ENCODE peak calls at places on chromosomes 7 and 10, in four cellular contexts. A, S, O and L are unnamed samples.

GRCh38 chr10:43166207-43166878 is 28.1 kb downstream of the CSGALNACT2 start:
- DNase-seq in O (no peak), A (no peak), S (no peak), L (peak)

GRCh38 chr7:72925546-72926120 is 738 bp downstream of the POM121 start:
- DNase-seq in A (no peak), S (no peak), O (no peak), L (no peak)

GRCh38 chr10:78513330-78513729 is 479.7 kb downstream of the RPS24 start:
- DNase-seq in A (no peak), S (no peak), O (no peak), L (peak)

GRCh38 chr7:73722785-73723184 is 3.3 kb upstream of the STX1A start:
- DNase-seq in S (no peak), O (no peak), A (no peak), L (no peak)

GRCh38 chr10:99234739-99235468 is 748 bp downstream of the HPSE2 start:
- DNase-seq in A (no peak), O (no peak), S (no peak), L (peak)

GRCh38 chr7:108452707-108453106 is 3.5 kb downstream of the NRCAM start:
- DNase-seq in O (peak), A (peak), S (peak), L (peak)

GRCh38 chr7:57769958-57770357 is 320.0 kb downstream of the ZNF716 start:
- DNase-seq in A (no peak), S (no peak), O (no peak), L (no peak)

GRCh38 chr7:133794490-133794889 is 332.6 kb upstream of the LRGUK start:
- DNase-seq in O (no peak), A (no peak), S (no peak), L (peak)

GRCh38 chr10:116211682-116212081 is 61.3 kb downstream of the GFRA1 start:
- DNase-seq in O (no peak), S (no peak), A (no peak), L (peak)

GRCh38 chr7:28587211-28587610 is 174.9 kb downstream of the CREB5 start:
- DNase-seq in O (no peak), A (no peak), S (no peak), L (peak)
- TF ChIP-seq CEBPB in O (no peak), A (no peak), S (no peak), L (no peak)

DNA sequence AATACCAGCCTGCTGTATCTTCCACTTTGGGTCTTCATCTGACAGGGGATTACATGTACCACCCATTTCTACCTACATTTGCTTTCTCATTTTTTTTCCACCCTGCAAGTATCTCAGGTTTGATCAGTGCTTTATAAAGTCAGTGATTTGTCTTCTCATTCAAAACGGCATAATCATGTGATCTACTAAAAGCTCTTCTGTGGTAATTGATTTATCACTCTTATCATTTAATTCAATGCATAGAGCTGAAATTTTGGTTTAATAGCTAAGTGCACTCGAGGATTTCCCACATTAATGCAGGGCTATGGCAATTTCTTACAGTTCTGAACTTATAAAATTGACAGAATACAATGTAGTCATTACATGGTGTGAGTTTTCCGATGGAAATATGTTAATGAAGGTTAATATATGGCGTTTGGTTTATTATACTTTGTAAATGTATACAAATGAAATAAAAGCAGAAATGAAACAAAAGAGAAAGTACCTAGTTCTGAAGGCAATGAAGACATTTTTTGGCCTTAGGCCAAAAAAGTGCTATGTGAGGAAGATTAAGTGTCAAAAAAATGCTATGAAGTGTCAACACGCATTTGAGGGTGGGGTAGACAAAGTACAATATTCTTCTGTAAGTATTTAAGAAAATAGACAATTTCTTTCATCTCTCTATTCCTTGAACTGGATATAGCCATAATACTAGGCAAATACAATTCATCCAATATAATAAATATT is 457.3 kb downstream of the ETV1 start:
- DNase-seq in A (no peak), S (no peak), O (peak), L (no peak)
- H3K4me3 ChIP-seq in A (no peak), S (no peak), O (no peak), L (no peak)

GRCh38 chr10:97916586-97916985 is 66.9 kb downstream of the GOLGA7B start:
- DNase-seq in O (no peak), A (no peak), S (no peak), L (no peak)
- TF ChIP-seq RAD21 in O (no peak), A (no peak), S (no peak), L (no peak)

GRCh38 chr10:9636206-9636605 is 1381.5 kb upstream of the CELF2 start:
- DNase-seq in A (no peak), S (no peak), O (no peak), L (peak)

GRCh38 chr10:9635691-9636090 is 1382.0 kb upstream of the CELF2 start:
- DNase-seq in S (no peak), A (no peak), O (no peak), L (peak)

DNA sequence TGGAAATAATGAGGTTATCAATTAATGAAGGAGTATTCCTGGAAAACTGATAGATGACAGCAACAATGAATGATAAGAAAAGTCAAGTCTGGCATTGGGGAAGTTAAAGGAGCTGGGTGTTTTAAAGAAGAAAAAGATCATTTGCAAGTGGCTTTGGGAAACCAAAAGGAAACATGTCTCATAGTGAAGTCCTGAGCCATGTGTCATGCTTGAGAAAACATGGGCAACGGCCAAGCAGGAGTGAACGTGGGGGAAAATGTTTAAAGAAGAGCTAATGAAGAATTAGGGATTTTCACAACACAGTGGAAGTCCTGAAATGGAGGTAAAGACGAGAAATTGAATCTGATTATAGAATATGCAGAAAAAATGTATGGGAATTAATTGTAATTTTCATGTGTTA is 1383.2 kb upstream of the CELF2 start:
- DNase-seq in S (no peak), O (no peak), A (no peak), L (peak)
- TF ChIP-seq CEBPB in S (no peak), O (no peak), A (no peak), L (peak)

GRCh38 chr10:5494611-5495010 is 4.8 kb downstream of the CALML5 start:
- DNase-seq in S (no peak), A (no peak), O (no peak), L (no peak)
- H3K4me3 ChIP-seq in S (no peak), A (no peak), O (no peak), L (no peak)

GRCh38 chr7:53521638-53522184 is 486.3 kb downstream of the POM121L12 start:
- DNase-seq in O (no peak), S (no peak), A (no peak), L (no peak)

GRCh38 chr7:53518319-53518718 is 482.9 kb downstream of the POM121L12 start:
- DNase-seq in S (no peak), O (no peak), A (no peak), L (no peak)

GRCh38 chr7:53520841-53521240 is 485.4 kb downstream of the POM121L12 start:
- DNase-seq in O (no peak), A (no peak), S (no peak), L (no peak)
- TF ChIP-seq RAD21 in O (no peak), A (no peak), S (no peak), L (no peak)

DNA sequence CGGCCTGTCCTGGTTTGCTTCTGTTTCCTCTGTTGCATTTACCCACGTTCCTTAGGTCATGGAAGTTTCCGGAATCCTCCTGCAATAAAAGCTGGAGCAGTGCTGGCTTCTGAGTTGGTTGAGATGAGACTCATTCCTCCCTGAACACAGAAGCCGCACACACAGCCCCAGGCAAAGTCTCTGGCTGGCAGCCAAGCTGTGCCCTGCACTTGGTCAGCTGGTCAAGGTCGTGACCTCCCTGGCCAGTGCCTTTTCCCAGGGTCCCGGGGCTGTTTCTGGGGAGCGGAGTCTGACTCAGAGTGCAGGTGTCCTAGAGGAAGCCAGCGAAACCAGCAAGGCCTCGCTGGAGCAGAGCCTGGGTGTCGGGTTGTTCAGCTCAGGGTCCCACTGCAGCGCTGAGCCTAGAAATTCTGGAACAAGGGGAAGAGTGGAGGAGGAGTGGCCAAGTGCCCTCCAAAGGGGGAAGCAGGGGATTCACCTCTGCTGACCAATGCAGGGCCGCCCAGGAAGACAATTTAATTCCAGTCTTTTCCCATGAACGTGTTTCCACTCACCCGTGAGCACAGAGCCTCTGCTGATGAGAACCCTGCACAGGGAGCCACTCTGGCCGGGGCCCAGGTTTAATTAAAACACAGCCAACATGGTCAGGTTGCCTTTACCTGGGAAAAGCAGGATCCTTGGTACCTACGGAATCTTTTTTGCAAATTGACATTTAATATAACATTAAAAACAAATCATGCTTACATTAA is 245.5 kb upstream of the PPP2R2D start:
- DNase-seq in O (no peak), S (no peak), A (no peak), L (no peak)
- TF ChIP-seq CEBPB in O (no peak), S (no peak), A (no peak), L (no peak)

DNA sequence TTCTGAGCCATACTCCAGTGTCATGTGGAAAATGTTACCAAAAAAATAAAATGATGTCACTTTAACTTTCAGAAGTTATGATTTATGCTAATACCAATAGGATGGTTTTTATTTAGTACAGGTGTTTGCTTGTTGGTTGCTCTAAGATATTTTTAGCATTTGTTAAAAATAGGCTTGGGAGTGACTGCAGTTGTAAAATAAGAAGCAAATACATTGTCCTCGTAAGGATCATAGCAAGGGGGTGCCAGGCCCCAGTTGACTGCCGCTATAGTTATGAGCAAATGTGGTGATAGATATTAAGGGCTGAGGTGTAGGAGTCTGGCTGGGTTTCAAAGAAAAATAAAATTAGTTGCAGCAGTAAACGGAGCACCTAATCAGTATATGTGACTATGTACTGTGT is 354.4 kb upstream of the BMPER start:
- DNase-seq in S (no peak), O (no peak), A (no peak), L (no peak)
- H3K4me3 ChIP-seq in S (no peak), O (no peak), A (no peak), L (no peak)

GRCh38 chr7:147207988-147208387 is 1091.4 kb downstream of the CNTNAP2 start:
- DNase-seq in O (no peak), A (no peak), S (no peak), L (no peak)
- TF ChIP-seq RAD21 in O (no peak), A (no peak), S (no peak), L (no peak)

GRCh38 chr7:95511716-95512260 is 26.0 kb downstream of the ASB4 start:
- DNase-seq in A (peak), O (peak), S (peak), L (peak)
- TF ChIP-seq CEBPB in A (no peak), O (peak), S (peak), L (peak)